ENCODE peak calls at places on chromosome 21, in eight cellular contexts. One of them, this sample, is unnamed.

GRCh38 chr21:16159213-16159970 is 429.6 kb downstream of the USP25 start:
- DNase-seq in heart left ventricle: no peak
- DNase-seq in cardiac muscle cell: no peak
- DNase-seq in heart right ventricle: no peak
- DNase-seq in tibial nerve: no peak
- DNase-seq in B cell: no peak
- DNase-seq in RWPE1: no peak
- DNase-seq in NB4: no peak
- DNase-seq in this sample: no peak

GRCh38 chr21:16419188-16419874 is 689.5 kb downstream of the USP25 start:
- DNase-seq in heart left ventricle: peak
- DNase-seq in cardiac muscle cell: peak
- DNase-seq in heart right ventricle: peak
- DNase-seq in tibial nerve: peak
- DNase-seq in B cell: no peak
- DNase-seq in RWPE1: no peak
- DNase-seq in NB4: no peak
- DNase-seq in this sample: no peak

GRCh38 chr21:15627011-15627410 is 102.8 kb upstream of the USP25 start:
- DNase-seq in heart left ventricle: no peak
- DNase-seq in cardiac muscle cell: no peak
- DNase-seq in heart right ventricle: no peak
- DNase-seq in tibial nerve: no peak
- DNase-seq in B cell: no peak
- DNase-seq in RWPE1: no peak
- DNase-seq in NB4: no peak
- DNase-seq in this sample: no peak

GRCh38 chr21:38263493-38263892 is 6.7 kb downstream of the KCNJ15 start:
- DNase-seq in heart left ventricle: no peak
- DNase-seq in cardiac muscle cell: no peak
- DNase-seq in heart right ventricle: no peak
- DNase-seq in tibial nerve: no peak
- DNase-seq in B cell: no peak
- DNase-seq in RWPE1: no peak
- DNase-seq in NB4: no peak
- DNase-seq in this sample: no peak

GRCh38 chr21:15730484-15731242 is 881 bp downstream of the USP25 start:
- DNase-seq in heart left ventricle: peak
- DNase-seq in cardiac muscle cell: no peak
- DNase-seq in heart right ventricle: peak
- DNase-seq in tibial nerve: no peak
- DNase-seq in B cell: no peak
- DNase-seq in RWPE1: no peak
- DNase-seq in NB4: no peak
- DNase-seq in this sample: no peak

GRCh38 chr21:37704751-37705150 is 211.5 kb downstream of the KCNJ6 start:
- DNase-seq in heart left ventricle: no peak
- DNase-seq in cardiac muscle cell: no peak
- DNase-seq in heart right ventricle: no peak
- DNase-seq in tibial nerve: no peak
- DNase-seq in B cell: no peak
- DNase-seq in RWPE1: no peak
- DNase-seq in NB4: no peak
- DNase-seq in this sample: no peak

GRCh38 chr21:36902331-36902730 is 64.1 kb downstream of the HLCS start:
- DNase-seq in heart left ventricle: no peak
- DNase-seq in cardiac muscle cell: no peak
- DNase-seq in heart right ventricle: no peak
- DNase-seq in tibial nerve: no peak
- DNase-seq in B cell: no peak
- DNase-seq in RWPE1: no peak
- DNase-seq in NB4: no peak
- DNase-seq in this sample: no peak

GRCh38 chr21:38920631-38921398 is 115.1 kb downstream of the ETS2 start:
- DNase-seq in heart left ventricle: no peak
- DNase-seq in cardiac muscle cell: no peak
- DNase-seq in heart right ventricle: no peak
- DNase-seq in tibial nerve: no peak
- DNase-seq in B cell: no peak
- DNase-seq in RWPE1: no peak
- DNase-seq in NB4: no peak
- DNase-seq in this sample: no peak

GRCh38 chr21:42526379-42526727 is 12.7 kb downstream of the SLC37A1 start:
- DNase-seq in heart left ventricle: peak
- DNase-seq in cardiac muscle cell: peak
- DNase-seq in heart right ventricle: no peak
- DNase-seq in tibial nerve: no peak
- DNase-seq in B cell: no peak
- DNase-seq in RWPE1: no peak
- DNase-seq in NB4: no peak
- DNase-seq in this sample: no peak

GRCh38 chr21:42525228-42525604 is 11.6 kb downstream of the SLC37A1 start:
- DNase-seq in heart left ventricle: no peak
- DNase-seq in cardiac muscle cell: no peak
- DNase-seq in heart right ventricle: no peak
- DNase-seq in tibial nerve: no peak
- DNase-seq in B cell: no peak
- DNase-seq in RWPE1: no peak
- DNase-seq in NB4: no peak
- DNase-seq in this sample: no peak

GRCh38 chr21:42513985-42514882 is 582 bp downstream of the SLC37A1 start:
- DNase-seq in heart left ventricle: peak
- DNase-seq in cardiac muscle cell: peak
- DNase-seq in heart right ventricle: peak
- DNase-seq in tibial nerve: no peak
- DNase-seq in B cell: peak
- DNase-seq in RWPE1: peak
- DNase-seq in NB4: peak
- DNase-seq in this sample: no peak

GRCh38 chr21:42973309-42973990 is 912 bp upstream of the PKNOX1 start:
- DNase-seq in heart left ventricle: peak
- DNase-seq in cardiac muscle cell: no peak
- DNase-seq in heart right ventricle: no peak
- DNase-seq in tibial nerve: no peak
- DNase-seq in B cell: peak
- DNase-seq in RWPE1: no peak
- DNase-seq in NB4: no peak
- DNase-seq in this sample: no peak

GRCh38 chr21:42684109-42684916 is 30.9 kb downstream of the PDE9A start:
- DNase-seq in heart left ventricle: no peak
- DNase-seq in cardiac muscle cell: no peak
- DNase-seq in heart right ventricle: no peak
- DNase-seq in tibial nerve: no peak
- DNase-seq in B cell: no peak
- DNase-seq in RWPE1: peak
- DNase-seq in NB4: peak
- DNase-seq in this sample: no peak

GRCh38 chr21:37986751-37987399 is 70.6 kb upstream of the KCNJ6 start:
- DNase-seq in heart left ventricle: no peak
- DNase-seq in cardiac muscle cell: no peak
- DNase-seq in heart right ventricle: no peak
- DNase-seq in tibial nerve: no peak
- DNase-seq in B cell: no peak
- DNase-seq in RWPE1: no peak
- DNase-seq in NB4: no peak
- DNase-seq in this sample: no peak

GRCh38 chr21:42153746-42154145 is 65.2 kb upstream of the ABCG1 start:
- DNase-seq in heart left ventricle: no peak
- DNase-seq in cardiac muscle cell: no peak
- DNase-seq in heart right ventricle: no peak
- DNase-seq in tibial nerve: no peak
- DNase-seq in B cell: no peak
- DNase-seq in RWPE1: no peak
- DNase-seq in NB4: no peak
- DNase-seq in this sample: no peak

GRCh38 chr21:15255359-15256157 is 190.8 kb upstream of the NRIP1 start:
- DNase-seq in heart left ventricle: no peak
- DNase-seq in cardiac muscle cell: no peak
- DNase-seq in heart right ventricle: peak
- DNase-seq in tibial nerve: no peak
- DNase-seq in B cell: no peak
- DNase-seq in RWPE1: no peak
- DNase-seq in NB4: no peak
- DNase-seq in this sample: peak

GRCh38 chr21:41616063-41616591 is 108.2 kb upstream of the TMPRSS2 start:
- DNase-seq in heart left ventricle: peak
- DNase-seq in cardiac muscle cell: no peak
- DNase-seq in heart right ventricle: no peak
- DNase-seq in tibial nerve: no peak
- DNase-seq in B cell: no peak
- DNase-seq in RWPE1: no peak
- DNase-seq in NB4: no peak
- DNase-seq in this sample: no peak

GRCh38 chr21:41359289-41359688 is 2.5 kb upstream of the MX2 start:
- DNase-seq in heart left ventricle: no peak
- DNase-seq in cardiac muscle cell: no peak
- DNase-seq in heart right ventricle: no peak
- DNase-seq in tibial nerve: no peak
- DNase-seq in B cell: no peak
- DNase-seq in RWPE1: no peak
- DNase-seq in NB4: no peak
- DNase-seq in this sample: no peak

GRCh38 chr21:21003701-21004100 is 5.5 kb downstream of the NCAM2 start:
- DNase-seq in heart left ventricle: no peak
- DNase-seq in cardiac muscle cell: peak
- DNase-seq in heart right ventricle: no peak
- DNase-seq in tibial nerve: no peak
- DNase-seq in B cell: no peak
- DNase-seq in RWPE1: no peak
- DNase-seq in NB4: peak
- DNase-seq in this sample: no peak
- TF ChIP-seq CTCF in heart left ventricle: peak
- TF ChIP-seq CTCF in cardiac muscle cell: peak
- TF ChIP-seq CTCF in heart right ventricle: no peak
- TF ChIP-seq CTCF in tibial nerve: no peak
- TF ChIP-seq CTCF in B cell: no peak
- TF ChIP-seq CTCF in RWPE1: peak
- TF ChIP-seq CTCF in NB4: peak
- TF ChIP-seq CTCF in this sample: peak

GRCh38 chr21:22125581-22125980 is 1127.4 kb downstream of the NCAM2 start:
- DNase-seq in heart left ventricle: no peak
- DNase-seq in cardiac muscle cell: no peak
- DNase-seq in heart right ventricle: no peak
- DNase-seq in tibial nerve: no peak
- DNase-seq in B cell: no peak
- DNase-seq in RWPE1: no peak
- DNase-seq in NB4: no peak
- DNase-seq in this sample: no peak

GRCh38 chr21:22115746-22116145 is 1117.5 kb downstream of the NCAM2 start:
- DNase-seq in heart left ventricle: no peak
- DNase-seq in cardiac muscle cell: no peak
- DNase-seq in heart right ventricle: no peak
- DNase-seq in tibial nerve: no peak
- DNase-seq in B cell: no peak
- DNase-seq in RWPE1: no peak
- DNase-seq in NB4: no peak
- DNase-seq in this sample: no peak

GRCh38 chr21:22120616-22121266 is 1122.5 kb downstream of the NCAM2 start:
- DNase-seq in heart left ventricle: no peak
- DNase-seq in cardiac muscle cell: no peak
- DNase-seq in heart right ventricle: no peak
- DNase-seq in tibial nerve: no peak
- DNase-seq in B cell: no peak
- DNase-seq in RWPE1: no peak
- DNase-seq in NB4: peak
- DNase-seq in this sample: no peak
- TF ChIP-seq CTCF in heart left ventricle: no peak
- TF ChIP-seq CTCF in cardiac muscle cell: peak
- TF ChIP-seq CTCF in heart right ventricle: no peak
- TF ChIP-seq CTCF in tibial nerve: no peak
- TF ChIP-seq CTCF in B cell: no peak
- TF ChIP-seq CTCF in RWPE1: no peak
- TF ChIP-seq CTCF in NB4: peak
- TF ChIP-seq CTCF in this sample: no peak

GRCh38 chr21:18521204-18521603 is 117.6 kb upstream of the TMPRSS15 start:
- DNase-seq in heart left ventricle: no peak
- DNase-seq in cardiac muscle cell: peak
- DNase-seq in heart right ventricle: no peak
- DNase-seq in tibial nerve: no peak
- DNase-seq in B cell: no peak
- DNase-seq in RWPE1: no peak
- DNase-seq in NB4: no peak
- DNase-seq in this sample: no peak

GRCh38 chr21:18517905-18518566 is 114.5 kb upstream of the TMPRSS15 start:
- DNase-seq in heart left ventricle: no peak
- DNase-seq in cardiac muscle cell: no peak
- DNase-seq in heart right ventricle: no peak
- DNase-seq in tibial nerve: no peak
- DNase-seq in B cell: no peak
- DNase-seq in RWPE1: no peak
- DNase-seq in NB4: no peak
- DNase-seq in this sample: no peak

GRCh38 chr21:18524097-18524496 is 120.5 kb upstream of the TMPRSS15 start:
- DNase-seq in heart left ventricle: no peak
- DNase-seq in cardiac muscle cell: no peak
- DNase-seq in heart right ventricle: no peak
- DNase-seq in tibial nerve: no peak
- DNase-seq in B cell: no peak
- DNase-seq in RWPE1: no peak
- DNase-seq in NB4: no peak
- DNase-seq in this sample: no peak

GRCh38 chr21:18522181-18522771 is 118.7 kb upstream of the TMPRSS15 start:
- DNase-seq in heart left ventricle: no peak
- DNase-seq in cardiac muscle cell: peak
- DNase-seq in heart right ventricle: no peak
- DNase-seq in tibial nerve: no peak
- DNase-seq in B cell: no peak
- DNase-seq in RWPE1: no peak
- DNase-seq in NB4: no peak
- DNase-seq in this sample: no peak
- TF ChIP-seq CTCF in heart left ventricle: peak
- TF ChIP-seq CTCF in cardiac muscle cell: no peak
- TF ChIP-seq CTCF in heart right ventricle: no peak
- TF ChIP-seq CTCF in tibial nerve: no peak
- TF ChIP-seq CTCF in B cell: peak
- TF ChIP-seq CTCF in RWPE1: no peak
- TF ChIP-seq CTCF in NB4: no peak
- TF ChIP-seq CTCF in this sample: no peak

DNA sequence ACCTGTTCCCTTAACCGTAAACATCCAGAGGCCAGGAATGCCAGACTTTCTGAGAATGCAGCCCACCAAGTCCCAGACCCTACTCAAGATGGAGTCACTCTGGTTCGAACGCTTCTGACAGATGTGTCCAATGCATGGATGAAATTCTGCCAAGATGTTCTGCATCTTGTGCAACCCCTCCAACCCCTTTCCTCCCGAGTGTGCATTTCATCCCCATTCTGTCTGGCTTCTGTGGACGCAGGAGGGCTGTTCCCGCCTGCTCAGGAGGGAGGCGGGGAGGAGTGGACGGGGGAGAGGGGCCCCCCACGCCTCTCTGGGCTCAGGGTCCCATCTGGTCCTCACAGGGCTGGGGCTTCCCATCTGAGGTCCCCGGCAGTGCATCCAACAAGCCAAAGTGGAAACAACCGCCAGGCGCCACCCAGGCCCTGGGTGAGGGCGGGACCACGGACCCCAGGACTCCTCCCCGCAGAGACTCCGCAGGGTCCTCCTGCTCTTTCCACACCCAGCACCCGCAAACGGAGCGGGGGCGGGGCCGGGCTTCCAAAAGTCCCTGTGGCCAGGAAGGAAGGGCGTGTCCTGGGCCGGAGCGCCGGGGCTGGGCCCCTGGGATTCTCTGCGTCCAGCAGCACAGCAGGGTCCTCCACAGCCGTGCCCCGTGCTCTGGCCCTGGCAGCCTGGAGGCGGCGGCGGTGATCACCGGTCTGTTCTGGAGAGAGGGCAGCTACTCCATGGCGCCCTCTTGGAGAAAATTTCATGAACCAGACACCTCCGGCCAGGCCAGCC is 27.7 kb upstream of the SUMO3 start:
- DNase-seq in heart left ventricle: peak
- DNase-seq in cardiac muscle cell: peak
- DNase-seq in heart right ventricle: peak
- DNase-seq in tibial nerve: peak
- DNase-seq in B cell: no peak
- DNase-seq in RWPE1: peak
- DNase-seq in NB4: peak
- DNase-seq in this sample: peak
- TF ChIP-seq CTCF in heart left ventricle: peak
- TF ChIP-seq CTCF in cardiac muscle cell: peak
- TF ChIP-seq CTCF in heart right ventricle: no peak
- TF ChIP-seq CTCF in tibial nerve: no peak
- TF ChIP-seq CTCF in B cell: peak
- TF ChIP-seq CTCF in RWPE1: peak
- TF ChIP-seq CTCF in NB4: peak
- TF ChIP-seq CTCF in this sample: peak